ENCODE peak calls at places on chromosomes 16 and 17, in eight cellular contexts. I, Z, F, C, M, V, D and H are unnamed samples.
A peak's percentile ranks its signal among the peaks of the same experiment; 100 is the strongest.

GRCh38 chr17:76492989-76493501 is 8.2 kb downstream of the RHBDF2 start:
- DNase-seq in I (no peak), Z (peak; percentile 80), F (no peak), C (no peak), M (no peak), V (peak; percentile 59), D (no peak), H (no peak)

GRCh38 chr17:14201595-14201994 is 35.1 kb downstream of the CDRT15 start:
- DNase-seq in I (peak; percentile 24), Z (no peak), F (no peak), C (no peak), M (no peak), V (no peak), D (no peak), H (no peak)

GRCh38 chr17:50558091-50558490 is 2.4 kb upstream of the CACNA1G start:
- DNase-seq in I (no peak), Z (no peak), F (no peak), C (no peak), M (no peak), V (no peak), D (no peak), H (no peak)

GRCh38 chr16:64250866-64251265 is 871.0 kb downstream of the CDH11 start:
- DNase-seq in I (no peak), Z (no peak), F (no peak), C (no peak), M (no peak), V (peak; percentile 10), D (no peak), H (no peak)

GRCh38 chr17:31428512-31428911 is 37.0 kb downstream of the RAB11FIP4 start:
- DNase-seq in I (no peak), Z (no peak), F (no peak), C (no peak), M (no peak), V (no peak), D (no peak), H (no peak)

GRCh38 chr17:67995568-67996191 is 589 bp downstream of the C17orf58 start:
- DNase-seq in I (peak; percentile 59), Z (no peak), F (no peak), C (peak; percentile 66), M (no peak), V (no peak), D (no peak), H (no peak)

GRCh38 chr17:57582881-57583756 is 162.0 kb downstream of the CCDC182 start:
- DNase-seq in I (no peak), Z (no peak), F (no peak), C (no peak), M (no peak), V (no peak), D (no peak), H (no peak)

GRCh38 chr17:27810902-27811557 is 10.7 kb upstream of the NOS2 start:
- DNase-seq in I (no peak), Z (no peak), F (no peak), C (no peak), M (no peak), V (peak; percentile 10), D (no peak), H (no peak)

GRCh38 chr17:76969598-76970172 is 101.5 kb downstream of the MGAT5B start:
- DNase-seq in I (peak; percentile 92), Z (no peak), F (no peak), C (peak; percentile 86), M (no peak), V (no peak), D (no peak), H (no peak)

GRCh38 chr17:17836818-17837379 is at the start of gene SREBF1:
- DNase-seq in I (peak; percentile 95), Z (no peak), F (peak; percentile 86), C (peak; percentile 84), M (no peak), V (peak; percentile 63), D (peak; percentile 37), H (no peak)

GRCh38 chr17:61726977-61727376 is 136.0 kb upstream of the NACA2 start:
- DNase-seq in I (no peak), Z (no peak), F (no peak), C (no peak), M (no peak), V (no peak), D (no peak), H (no peak)

GRCh38 chr17:82201498-82201910 is 11.1 kb downstream of the CCDC57 start:
- DNase-seq in I (peak; percentile 13), Z (no peak), F (no peak), C (no peak), M (no peak), V (no peak), D (no peak), H (no peak)

GRCh38 chr17:2087597-2088211 is 32.8 kb downstream of the HIC1 start:
- DNase-seq in I (no peak), Z (peak; percentile 79), F (peak; percentile 16), C (no peak), M (no peak), V (peak; percentile 86), D (no peak), H (no peak)

GRCh38 chr16:15811778-15812750 is 44.8 kb downstream of the MYH11 start:
- DNase-seq in I (peak; percentile 6), Z (no peak), F (no peak), C (no peak), M (no peak), V (no peak), D (no peak), H (peak; percentile 0)

GRCh38 chr17:21164226-21165019 is 37.7 kb downstream of the DHRS7B start:
- DNase-seq in I (no peak), Z (no peak), F (no peak), C (no peak), M (no peak), V (no peak), D (no peak), H (no peak)

DNA sequence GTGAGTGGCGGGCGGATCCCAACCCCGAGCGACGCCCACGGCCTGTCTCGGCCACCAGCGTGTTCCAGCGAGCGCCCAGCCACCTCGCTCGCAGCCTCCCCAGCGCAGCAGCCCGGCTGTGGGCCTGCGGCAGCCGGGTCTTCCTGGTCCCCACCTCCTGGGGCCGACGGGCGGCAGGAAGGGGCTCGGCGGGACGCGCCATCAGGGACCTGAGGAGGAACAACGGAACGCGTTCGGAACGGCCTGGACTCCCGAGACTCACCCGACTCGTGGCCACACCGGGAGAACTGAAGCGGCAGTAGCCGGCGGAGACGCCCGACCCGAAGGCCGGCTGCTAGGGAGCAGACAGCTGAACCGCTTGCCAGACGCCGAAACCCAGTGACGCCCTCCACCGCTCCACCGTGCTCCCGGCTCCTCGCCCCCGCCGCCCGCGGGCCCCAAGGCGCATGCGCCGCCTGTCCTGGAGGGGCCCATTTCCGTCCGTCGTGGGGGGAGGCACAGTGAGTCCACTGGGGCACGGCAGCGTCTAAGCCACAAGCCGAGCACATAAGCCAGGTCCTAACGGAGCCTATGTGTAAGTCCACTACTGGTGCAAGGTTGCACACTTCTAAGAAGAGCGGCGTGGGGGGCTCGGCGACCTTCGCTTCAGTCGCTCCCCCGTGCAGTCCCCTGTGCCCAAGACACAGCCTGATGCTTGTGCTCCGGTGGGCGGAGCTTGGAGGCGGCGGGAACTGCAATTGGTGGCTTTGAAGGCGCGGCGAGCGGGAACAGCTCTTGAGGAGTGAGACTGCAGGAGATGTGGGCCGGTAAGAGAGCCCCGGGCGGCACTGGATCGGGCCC is at the start of the genes CENPN and CMC2:
- DNase-seq in I (peak; percentile 98), Z (peak; percentile 92), F (peak; percentile 95), C (peak; percentile 95), M (peak; percentile 100), V (peak; percentile 99), D (peak; percentile 98), H (peak; percentile 68)
- TF ChIP-seq POLR2AphosphoS5 in I (peak; percentile 77), Z (peak; percentile 87), F (peak; percentile 70), C (no peak), M (peak; percentile 78), V (peak; percentile 69), D (peak; percentile 64), H (no peak)

GRCh38 chr16:11258553-11259287 is 2.7 kb upstream of the SOCS1 start:
- DNase-seq in I (no peak), Z (peak; percentile 68), F (no peak), C (no peak), M (no peak), V (no peak), D (peak; percentile 65), H (no peak)
- H3K27ac ChIP-seq in I (no peak overlapping the region), Z (peak overlapping the region; percentile 50), F (no peak overlapping the region), C (no peak overlapping the region), M (no peak overlapping the region), V (no peak overlapping the region), D (peak overlapping the region; percentile 41), H (no peak overlapping the region)

DNA sequence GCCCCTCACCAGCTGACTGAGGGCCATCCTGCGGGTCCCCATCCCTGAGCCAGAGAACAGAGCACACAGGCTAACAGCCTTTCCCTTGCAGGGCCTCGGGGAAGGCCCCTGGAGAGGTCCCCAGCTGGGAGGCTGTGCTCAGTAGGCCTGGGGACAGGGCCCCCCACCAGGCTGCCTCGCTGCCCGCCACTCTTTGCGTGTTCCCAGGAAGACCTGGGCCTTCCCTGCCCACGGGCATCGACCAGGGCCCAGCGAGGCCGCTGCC is 785 bp downstream of the HID1 start:
- DNase-seq in I (no peak), Z (no peak), F (no peak), C (no peak), M (no peak), V (no peak), D (no peak), H (no peak)
- TF ChIP-seq EZH2 in I (no peak), Z (no peak), F (no peak), C (no peak), M (no peak), V (no peak), D (no peak), H (no peak)

GRCh38 chr16:35689764-35690163 is 2230.4 kb downstream of the TP53TG3F start:
- DNase-seq in I (no peak), Z (no peak), F (no peak), C (no peak), M (no peak), V (no peak), D (no peak), H (no peak)

GRCh38 chr16:35686595-35686994 is 2227.2 kb downstream of the TP53TG3F start:
- DNase-seq in I (no peak), Z (no peak), F (no peak), C (no peak), M (no peak), V (no peak), D (no peak), H (no peak)

GRCh38 chr16:35687071-35687470 is 2227.7 kb downstream of the TP53TG3F start:
- DNase-seq in I (no peak), Z (no peak), F (no peak), C (no peak), M (no peak), V (no peak), D (no peak), H (no peak)

GRCh38 chr16:35690413-35690812 is 2231.0 kb downstream of the TP53TG3F start:
- DNase-seq in I (no peak), Z (no peak), F (no peak), C (no peak), M (no peak), V (no peak), D (no peak), H (no peak)

DNA sequence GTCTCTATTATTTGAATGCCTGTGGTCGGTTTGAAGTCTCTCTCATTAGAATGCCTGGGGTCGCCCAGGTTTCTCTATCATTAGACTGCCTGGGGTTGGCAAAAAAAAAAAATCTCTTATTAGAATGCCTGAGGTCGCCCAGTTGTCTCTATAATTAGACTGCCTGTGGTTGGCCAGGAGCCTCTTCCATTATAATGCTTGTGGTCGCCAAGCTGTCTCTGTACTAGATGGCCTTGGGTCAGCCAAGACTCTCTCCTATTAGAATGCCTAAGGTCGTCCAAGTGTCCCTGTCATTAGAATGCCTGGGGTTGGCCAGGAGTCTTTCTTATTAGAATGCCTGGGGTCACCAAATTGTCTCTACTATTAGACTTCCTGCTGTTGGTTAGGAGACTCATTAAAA is 2228.4 kb downstream of the TP53TG3F start:
- DNase-seq in I (no peak), Z (no peak), F (no peak), C (no peak), M (no peak), V (no peak), D (no peak), H (no peak)
- TF ChIP-seq POLR2AphosphoS5 in I (no peak), Z (no peak), F (no peak), C (no peak), M (no peak), V (no peak), D (no peak), H (no peak)